ENCODE peak calls at places on chromosomes 12 and 14, in five cellular contexts. U is mesendoderm; Y is stimulated activated naive CD8-positive, alpha-beta T cell treated with anti-CD3 and anti-CD28 coated beads, Interleukin-15, Interleukin-2, amounts not matched to agents 100 U/mL and 50 U/mL, for 24 hours; F is midbrain; Z is A673. X is an unnamed sample.

GRCh38 chr12:94768398-94769039 is 118.2 kb upstream of the TMCC3 start:
- DNase-seq in Y (no peak), F (no peak), Z (peak; percentile 9), U (no peak), X (no peak)

GRCh38 chr14:50804181-50804721 is 26.7 kb downstream of the NIN start:
- DNase-seq in Y (no peak), U (no peak), Z (no peak), F (no peak), X (no peak)

GRCh38 chr14:22657861-22658260 is 13.7 kb upstream of the OR6J1 start:
- DNase-seq in F (no peak), Z (no peak), U (peak; percentile 33), Y (no peak), X (peak; percentile 42)

GRCh38 chr12:52005903-52006703 is 643 bp upstream of the TAMALIN start:
- DNase-seq in F (peak; percentile 39), Y (peak; percentile 39), U (peak; percentile 76), Z (no peak), X (peak; percentile 80)

GRCh38 chr12:95674088-95674595 is 116.4 kb downstream of the NTN4 start:
- DNase-seq in Z (no peak), F (no peak), Y (no peak), U (no peak), X (no peak)

GRCh38 chr12:101671157-101671791 is 26.2 kb upstream of the CHPT1 start:
- DNase-seq in U (no peak), Z (no peak), F (peak; percentile 33), Y (peak; percentile 17), X (peak; percentile 62)

GRCh38 chr12:103996595-103996994 is 30.9 kb downstream of the TDG start:
- DNase-seq in Z (no peak), Y (no peak), U (no peak), F (no peak), X (no peak)

GRCh38 chr12:12915654-12916053 is 24.3 kb downstream of the GPRC5A start:
- DNase-seq in U (peak; percentile 73), Y (no peak), Z (no peak), F (no peak), X (no peak)

GRCh38 chr12:111041091-111041490 is 120.7 kb upstream of the MYL2 start:
- DNase-seq in Y (no peak), F (no peak), U (no peak), Z (no peak), X (no peak)

GRCh38 chr12:64104376-64104775 is 117.7 kb downstream of the KICS2 start:
- DNase-seq in F (no peak), Z (no peak), U (no peak), Y (no peak), X (no peak)

GRCh38 chr14:24889843-24890242 is 160.1 kb downstream of the STXBP6 start:
- DNase-seq in Z (no peak), Y (no peak), F (no peak), U (no peak), X (no peak)

GRCh38 chr14:104230946-104231345 is 92.6 kb downstream of the KIF26A start:
- DNase-seq in F (no peak), U (no peak), Y (no peak), Z (no peak), X (no peak)

GRCh38 chr12:83827860-83828259 is 1084.7 kb downstream of the SLC6A15 start:
- DNase-seq in Y (no peak), U (peak; percentile 89), Z (peak; percentile 19), F (no peak), X (no peak)

GRCh38 chr12:75438052-75438754 is 42.4 kb upstream of the GLIPR1 start:
- DNase-seq in Z (no peak), U (peak; percentile 16), F (no peak), Y (no peak), X (no peak)

GRCh38 chr12:92988622-92989130 is 59.6 kb upstream of the EEA1 start:
- DNase-seq in F (no peak), Y (no peak), U (no peak), Z (no peak), X (no peak)

X was measured in Ammon's horn.